ENCODE peak calls at places on chromosome 14, in four cellular contexts. A, H, L and C are unnamed samples.

GRCh38 chr14:73753887-73754880 is 40.0 kb upstream of the PNMA1 start:
- DNase-seq in H (no peak), L (no peak), A (no peak), C (no peak)

GRCh38 chr14:94548999-94549985 is 11.9 kb upstream of the SERPINA4 start:
- DNase-seq in A (no peak), L (peak; percentile 86), H (peak; percentile 45), C (peak; percentile 82)

GRCh38 chr14:94056579-94057308 is 24.3 kb downstream of the DDX24 start:
- DNase-seq in H (no peak), A (no peak), L (no peak), C (no peak)

GRCh38 chr14:94129111-94129757 is at the start of gene IFI27L2:
- DNase-seq in A (no peak), L (no peak), H (peak; percentile 73), C (peak; percentile 44)

GRCh38 chr14:20631023-20631820 is 10.3 kb downstream of the OR6S1 start:
- DNase-seq in H (peak; percentile 70), A (no peak), L (peak; percentile 61), C (peak; percentile 66)

GRCh38 chr14:92207928-92208265 is 86.1 kb downstream of the CPSF2 start:
- DNase-seq in H (no peak), L (no peak), A (no peak), C (no peak)

GRCh38 chr14:92986254-92987147 is 63.6 kb downstream of the CHGA start:
- DNase-seq in H (no peak), A (no peak), L (no peak), C (no peak)

GRCh38 chr14:25862068-25862467 is 735.8 kb downstream of the NOVA1 start:
- DNase-seq in L (no peak), H (no peak), A (no peak), C (no peak)

GRCh38 chr14:30191639-30192279 is 264.1 kb upstream of the PRKD1 start:
- DNase-seq in A (no peak), L (no peak), H (no peak), C (no peak)

GRCh38 chr14:71441142-71441541 is 491.1 kb upstream of the RGS6 start:
- DNase-seq in L (no peak), H (no peak), A (no peak), C (no peak)

GRCh38 chr14:42617005-42617404 is 1010.3 kb downstream of the LRFN5 start:
- DNase-seq in H (no peak), L (no peak), A (no peak), C (no peak)

GRCh38 chr14:73662439-73663056 is 17.8 kb downstream of the DNAL1 start:
- DNase-seq in L (no peak), A (peak; percentile 80), H (peak; percentile 26), C (no peak)

GRCh38 chr14:71070169-71070568 is 162.9 kb downstream of the PCNX1 start:
- DNase-seq in H (no peak), A (no peak), L (no peak), C (no peak)

GRCh38 chr14:98931911-98932310 is 340.1 kb downstream of the BCL11B start:
- DNase-seq in H (no peak), L (no peak), A (no peak), C (no peak)

GRCh38 chr14:77133718-77134338 is 7.8 kb downstream of the ZDHHC22 start:
- DNase-seq in L (peak; percentile 83), A (no peak), H (no peak), C (peak; percentile 74)

GRCh38 chr14:99575043-99576023 is 28.7 kb downstream of the CCDC85C start:
- DNase-seq in A (peak; percentile 89), L (no peak), H (no peak), C (no peak)

GRCh38 chr14:20609215-20610001 is 18.2 kb upstream of the RNASE12 start:
- DNase-seq in A (peak; percentile 81), L (peak; percentile 77), H (peak; percentile 69), C (peak; percentile 76)

GRCh38 chr14:64501326-64502171 is 2.1 kb downstream of the ZBTB25 start:
- DNase-seq in L (peak; percentile 49), H (peak; percentile 78), A (no peak), C (no peak)

GRCh38 chr14:58572092-58572853 is 65.5 kb upstream of the DACT1 start:
- DNase-seq in L (no peak), A (no peak), H (no peak), C (no peak)

GRCh38 chr14:99891266-99891665 is 98.1 kb downstream of the EML1 start:
- DNase-seq in H (no peak), A (no peak), L (no peak), C (no peak)

GRCh38 chr14:71720978-71721624 is 211.1 kb upstream of the RGS6 start:
- DNase-seq in H (no peak), L (no peak), A (peak; percentile 89), C (peak; percentile 65)

GRCh38 chr14:46306267-46306666 is 345.3 kb downstream of the RPL10L start:
- DNase-seq in L (no peak), A (no peak), H (no peak), C (no peak)

GRCh38 chr14:90308561-90308960 is 23.2 kb downstream of the NRDE2 start:
- DNase-seq in L (no peak), A (no peak), H (no peak), C (no peak)

DNA sequence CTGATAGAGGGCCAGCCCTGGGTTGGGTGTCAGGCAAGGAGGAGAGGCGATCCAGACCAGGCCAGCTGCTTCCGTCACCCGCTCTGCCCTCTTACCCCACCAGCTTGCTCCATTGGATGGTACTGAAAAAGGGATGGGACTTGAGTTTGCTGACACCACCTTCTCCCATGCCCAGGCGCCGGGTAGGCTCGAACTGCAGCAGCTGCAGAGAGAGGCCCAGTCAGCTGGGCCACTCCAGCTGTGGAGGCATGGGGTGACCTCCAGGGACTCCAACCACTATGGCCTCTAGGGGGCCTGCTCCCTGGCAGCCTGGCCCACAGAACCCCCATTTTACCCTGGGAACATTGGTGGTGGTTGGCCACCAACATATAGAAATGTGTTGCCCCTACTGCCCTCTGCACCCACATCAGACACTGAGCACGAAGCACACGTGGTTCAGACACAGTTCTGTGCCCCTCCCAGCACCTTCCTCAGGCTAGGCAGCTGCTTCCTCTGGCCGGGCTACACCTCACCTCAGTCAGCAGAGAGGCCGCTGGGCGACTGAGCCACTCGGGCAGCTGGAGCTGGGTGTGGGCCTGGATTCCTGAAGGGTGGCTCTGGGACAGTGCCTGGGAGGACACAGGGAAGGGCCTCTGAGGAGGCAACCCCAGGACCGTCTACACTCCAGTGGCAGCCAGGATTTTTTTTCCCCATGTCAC is 16.0 kb downstream of the RPS6KL1 start:
- DNase-seq in H (no peak), L (no peak), A (no peak), C (no peak)
- TF ChIP-seq CTCF in H (no peak), L (no peak), A (peak; percentile 25), C (peak; percentile 39)

GRCh38 chr14:106876711-106877110 is 1350.3 kb downstream of the TMEM121 start:
- DNase-seq in H (no peak), L (no peak), A (no peak), C (no peak)

GRCh38 chr14:106874365-106874764 is 1348.0 kb downstream of the TMEM121 start:
- DNase-seq in L (no peak), H (no peak), A (no peak), C (no peak)

GRCh38 chr14:106877527-106877926 is 1351.1 kb downstream of the TMEM121 start:
- DNase-seq in H (no peak), L (no peak), A (no peak), C (no peak)

GRCh38 chr14:106872619-106873446 is 1346.5 kb downstream of the TMEM121 start:
- DNase-seq in H (peak; percentile 36), A (no peak), L (no peak), C (no peak)

DNA sequence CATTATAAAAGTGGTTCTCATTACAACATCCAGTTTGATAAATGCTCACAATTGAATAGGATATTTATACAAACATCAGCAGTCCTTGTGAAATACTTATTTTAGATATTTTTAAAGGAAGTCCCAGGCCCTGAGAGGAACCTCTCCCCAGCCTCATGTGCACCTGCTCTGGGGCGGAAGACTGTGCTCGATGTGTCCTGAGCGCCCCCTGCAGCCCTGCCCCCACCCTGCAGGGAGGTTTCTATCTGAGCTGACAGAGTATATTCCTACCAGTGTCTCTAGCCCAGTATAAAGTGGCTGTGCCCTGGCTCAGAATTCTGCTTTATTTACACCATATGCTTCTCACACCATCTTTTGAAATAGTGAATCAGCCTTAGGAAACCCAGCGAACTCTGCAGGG is 1349.1 kb downstream of the TMEM121 start:
- DNase-seq in L (no peak), A (no peak), H (no peak), C (no peak)
- TF ChIP-seq CTCF in L (no peak), A (no peak), H (no peak), C (no peak)

DNA sequence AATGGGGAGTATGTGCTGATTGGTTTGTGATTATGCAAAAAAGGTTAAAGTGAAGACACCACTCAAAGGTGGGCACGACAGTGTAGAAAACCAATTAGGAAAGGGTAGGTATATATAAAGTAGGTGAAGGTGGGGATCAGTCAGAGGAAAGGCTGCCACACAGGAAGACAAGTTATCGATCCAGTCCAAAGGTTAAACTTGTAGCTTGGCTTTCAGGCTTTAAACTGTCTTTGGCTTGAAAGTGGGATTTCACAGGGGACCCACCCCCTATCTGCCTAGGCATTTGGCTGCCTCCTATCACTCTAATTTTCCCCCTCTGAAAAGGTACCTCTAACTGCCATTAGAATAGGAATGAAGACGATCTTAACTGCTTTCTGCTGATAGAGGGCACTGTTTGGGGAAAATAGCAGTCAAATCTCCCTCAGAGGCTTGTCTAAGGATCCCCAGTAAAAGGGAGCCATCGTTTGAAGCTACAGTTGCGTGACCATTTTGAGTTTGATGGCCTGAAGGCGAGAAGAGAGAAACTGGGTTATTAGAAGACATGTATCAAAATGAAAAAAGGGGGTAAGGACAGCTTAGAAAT is 250.2 kb downstream of the GPHN start:
- DNase-seq in L (no peak), A (no peak), H (no peak), C (no peak)
- TF ChIP-seq CTCF in L (no peak), A (no peak), H (no peak), C (no peak)

GRCh38 chr14:102097441-102098135 is 10.7 kb upstream of the HSP90AA1 start:
- DNase-seq in H (no peak), L (peak; percentile 49), A (no peak), C (no peak)
- TF ChIP-seq CTCF in H (no peak), L (no peak), A (no peak), C (no peak)

GRCh38 chr14:24141030-24141880 is at the start of gene EMC9:
- DNase-seq in H (peak; percentile 99), L (peak; percentile 99), A (peak; percentile 97), C (peak; percentile 97)
- TF ChIP-seq CTCF in H (peak; percentile 59), L (peak; percentile 19), A (peak; percentile 25), C (no peak)

DNA sequence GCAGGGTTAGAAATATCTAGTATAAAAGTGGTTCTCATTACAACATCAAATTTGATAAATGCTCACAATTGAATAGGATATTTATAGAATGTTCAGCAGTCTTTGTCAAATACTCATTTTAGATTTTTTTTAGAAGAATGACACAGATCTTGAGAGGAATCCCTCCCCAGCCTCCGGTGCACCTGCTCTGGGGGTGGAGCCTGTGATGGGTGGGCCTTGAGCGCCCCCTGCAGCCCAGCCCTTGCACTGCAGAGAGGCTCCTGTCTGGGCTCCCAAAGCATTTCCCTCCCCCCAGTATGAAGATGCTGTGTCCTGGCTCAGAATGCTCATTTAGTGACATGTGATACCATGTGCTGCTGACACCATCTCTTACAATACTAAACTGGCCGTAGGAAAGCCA is 792.3 kb downstream of the TMEM121 start:
- DNase-seq in L (no peak), H (no peak), A (no peak), C (no peak)
- TF ChIP-seq CTCF in L (no peak), H (no peak), A (no peak), C (no peak)

GRCh38 chr14:104681689-104682074 is 7.7 kb upstream of the INF2 start:
- DNase-seq in A (no peak), H (peak; percentile 85), L (peak; percentile 71), C (peak; percentile 83)
- TF ChIP-seq CTCF in A (no peak), H (no peak), L (no peak), C (no peak)